ENCODE peak calls at places on chromosomes 16 and 17, in five cellular contexts. One of them, this sample, is unnamed.

GRCh38 chr17:81027591-81028505 is 7.1 kb upstream of the BAIAP2 start:
- DNase-seq in neuronal stem cell: no peak
- DNase-seq in H1: no peak
- DNase-seq in mesenchymal stem cell: no peak
- DNase-seq in trophoblast cell: no peak
- DNase-seq in this sample: no peak

GRCh38 chr17:67386965-67387551 is 10.0 kb downstream of the PITPNC1 start:
- DNase-seq in H1: no peak
- DNase-seq in neuronal stem cell: peak; percentile 57
- DNase-seq in trophoblast cell: peak; percentile 66
- DNase-seq in mesenchymal stem cell: peak; percentile 30
- DNase-seq in this sample: peak; percentile 75

GRCh38 chr16:3469736-3470135 is 25.6 kb downstream of the C16orf90 start:
- DNase-seq in mesenchymal stem cell: no peak
- DNase-seq in H1: no peak
- DNase-seq in trophoblast cell: no peak
- DNase-seq in neuronal stem cell: no peak
- DNase-seq in this sample: no peak

GRCh38 chr17:73513426-73513825 is 130.8 kb downstream of the SDK2 start:
- DNase-seq in mesenchymal stem cell: no peak
- DNase-seq in trophoblast cell: no peak
- DNase-seq in H1: no peak
- DNase-seq in neuronal stem cell: no peak
- DNase-seq in this sample: no peak

GRCh38 chr17:67610061-67610460 is 107.7 kb upstream of the NOL11 start:
- DNase-seq in mesenchymal stem cell: no peak
- DNase-seq in neuronal stem cell: no peak
- DNase-seq in trophoblast cell: no peak
- DNase-seq in H1: no peak
- DNase-seq in this sample: no peak

GRCh38 chr16:12674096-12674495 is 129.6 kb downstream of the CPPED1 start:
- DNase-seq in mesenchymal stem cell: peak; percentile 25
- DNase-seq in H1: no peak
- DNase-seq in trophoblast cell: no peak
- DNase-seq in neuronal stem cell: no peak
- DNase-seq in this sample: no peak

GRCh38 chr16:13150181-13150885 is 248.9 kb downstream of the SHISA9 start:
- DNase-seq in H1: no peak
- DNase-seq in neuronal stem cell: no peak
- DNase-seq in mesenchymal stem cell: no peak
- DNase-seq in trophoblast cell: no peak
- DNase-seq in this sample: no peak

GRCh38 chr17:29157310-29157709 is 22.9 kb downstream of the MYO18A start:
- DNase-seq in H1: no peak
- DNase-seq in neuronal stem cell: no peak
- DNase-seq in trophoblast cell: peak; percentile 53
- DNase-seq in mesenchymal stem cell: no peak
- DNase-seq in this sample: no peak

GRCh38 chr17:83124871-83125514 is 45.6 kb downstream of the METRNL start:
- DNase-seq in mesenchymal stem cell: no peak
- DNase-seq in neuronal stem cell: no peak
- DNase-seq in trophoblast cell: no peak
- DNase-seq in H1: no peak
- DNase-seq in this sample: peak; percentile 29

GRCh38 chr16:25140459-25140858 is 28.9 kb downstream of the LCMT1 start:
- DNase-seq in mesenchymal stem cell: no peak
- DNase-seq in neuronal stem cell: no peak
- DNase-seq in H1: no peak
- DNase-seq in trophoblast cell: peak; percentile 71
- DNase-seq in this sample: no peak

GRCh38 chr16:22946433-22946832 is 132.5 kb downstream of the HS3ST2 start:
- DNase-seq in H1: no peak
- DNase-seq in mesenchymal stem cell: no peak
- DNase-seq in trophoblast cell: no peak
- DNase-seq in neuronal stem cell: no peak
- DNase-seq in this sample: no peak

GRCh38 chr17:48236681-48237134 is 129.1 kb downstream of the SNX11 start:
- DNase-seq in H1: no peak
- DNase-seq in trophoblast cell: no peak
- DNase-seq in neuronal stem cell: no peak
- DNase-seq in mesenchymal stem cell: no peak
- DNase-seq in this sample: no peak

GRCh38 chr17:77735341-77736206 is 222.9 kb upstream of the TNRC6C start:
- DNase-seq in neuronal stem cell: no peak
- DNase-seq in trophoblast cell: no peak
- DNase-seq in mesenchymal stem cell: no peak
- DNase-seq in H1: no peak
- DNase-seq in this sample: peak; percentile 51

GRCh38 chr17:57154896-57155295 is 69.8 kb downstream of the AKAP1 start:
- DNase-seq in trophoblast cell: no peak
- DNase-seq in H1: no peak
- DNase-seq in neuronal stem cell: no peak
- DNase-seq in mesenchymal stem cell: no peak
- DNase-seq in this sample: no peak

GRCh38 chr17:83199500-83200201 is 120.2 kb downstream of the METRNL start:
- DNase-seq in neuronal stem cell: no peak
- DNase-seq in H1: no peak
- DNase-seq in mesenchymal stem cell: no peak
- DNase-seq in trophoblast cell: peak; percentile 26
- DNase-seq in this sample: no peak

GRCh38 chr16:22098538-22099255 is 6.4 kb downstream of the VWA3A start:
- DNase-seq in mesenchymal stem cell: peak; percentile 64
- DNase-seq in H1: no peak
- DNase-seq in trophoblast cell: peak; percentile 7
- DNase-seq in neuronal stem cell: peak; percentile 36
- DNase-seq in this sample: no peak

GRCh38 chr17:1078062-1078711 is 81.3 kb downstream of the TIMM22 start:
- DNase-seq in mesenchymal stem cell: no peak
- DNase-seq in trophoblast cell: no peak
- DNase-seq in neuronal stem cell: no peak
- DNase-seq in H1: no peak
- DNase-seq in this sample: no peak

GRCh38 chr17:77327566-77328463 is 187.0 kb downstream of the SEC14L1 start:
- DNase-seq in H1: no peak
- DNase-seq in mesenchymal stem cell: no peak
- DNase-seq in trophoblast cell: no peak
- DNase-seq in neuronal stem cell: no peak
- DNase-seq in this sample: peak; percentile 23

GRCh38 chr17:40942553-40942952 is 5.1 kb upstream of the KRT23 start:
- DNase-seq in mesenchymal stem cell: no peak
- DNase-seq in trophoblast cell: no peak
- DNase-seq in H1: no peak
- DNase-seq in neuronal stem cell: no peak
- DNase-seq in this sample: no peak

GRCh38 chr16:3220839-3221238 is 14.1 kb downstream of the ZNF200 start:
- DNase-seq in H1: no peak
- DNase-seq in trophoblast cell: no peak
- DNase-seq in neuronal stem cell: no peak
- DNase-seq in mesenchymal stem cell: no peak
- DNase-seq in this sample: no peak

GRCh38 chr16:67667817-67668494 is 1.3 kb downstream of the C16orf86 start:
- DNase-seq in trophoblast cell: peak; percentile 97
- DNase-seq in neuronal stem cell: peak; percentile 72
- DNase-seq in mesenchymal stem cell: peak; percentile 96
- DNase-seq in H1: peak; percentile 81
- DNase-seq in this sample: peak; percentile 93

GRCh38 chr17:6286239-6286638 is 148.7 kb downstream of the AIPL1 start:
- DNase-seq in neuronal stem cell: no peak
- DNase-seq in mesenchymal stem cell: no peak
- DNase-seq in trophoblast cell: no peak
- DNase-seq in H1: peak; percentile 23
- DNase-seq in this sample: peak; percentile 80

GRCh38 chr17:61926831-61927210 is 961 bp downstream of the INTS2 start:
- DNase-seq in trophoblast cell: no peak
- DNase-seq in H1: no peak
- DNase-seq in mesenchymal stem cell: peak; percentile 84
- DNase-seq in neuronal stem cell: no peak
- DNase-seq in this sample: no peak

DNA sequence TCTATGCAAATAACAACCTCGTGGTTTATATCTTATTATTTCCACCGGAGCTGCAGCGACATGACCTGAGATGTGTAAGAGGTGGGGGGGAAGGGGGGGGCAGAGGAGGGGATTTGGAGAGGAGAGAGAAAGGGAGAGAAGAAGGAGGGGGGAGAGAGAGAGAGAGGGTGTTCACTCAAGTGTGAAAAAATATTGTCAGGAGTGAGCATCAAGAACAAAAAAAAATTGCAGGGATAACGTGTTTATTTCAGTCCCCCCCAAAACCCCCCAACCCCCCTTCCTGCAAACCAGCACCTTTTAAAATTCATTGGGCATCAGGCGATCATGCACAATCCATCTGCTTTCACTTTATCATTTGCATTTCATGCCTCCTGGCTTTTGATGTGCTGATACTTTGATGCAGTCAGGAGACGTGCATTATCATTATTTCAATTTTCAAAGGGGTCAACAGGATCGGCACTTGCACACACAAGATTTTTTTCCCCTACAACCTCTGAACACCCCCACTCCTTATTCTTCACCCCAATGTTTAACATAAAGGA is 197.9 kb downstream of the AATF start:
- DNase-seq in H1: no peak
- DNase-seq in trophoblast cell: no peak
- DNase-seq in mesenchymal stem cell: no peak
- DNase-seq in neuronal stem cell: no peak
- DNase-seq in this sample: no peak
- H2BK12ac ChIP-seq in H1: no peak overlapping the region
- H2BK12ac ChIP-seq in trophoblast cell: no peak overlapping the region
- H2BK12ac ChIP-seq in mesenchymal stem cell: no peak overlapping the region
- H2BK12ac ChIP-seq in neuronal stem cell: no peak overlapping the region
- H2BK12ac ChIP-seq in this sample: no peak overlapping the region

DNA sequence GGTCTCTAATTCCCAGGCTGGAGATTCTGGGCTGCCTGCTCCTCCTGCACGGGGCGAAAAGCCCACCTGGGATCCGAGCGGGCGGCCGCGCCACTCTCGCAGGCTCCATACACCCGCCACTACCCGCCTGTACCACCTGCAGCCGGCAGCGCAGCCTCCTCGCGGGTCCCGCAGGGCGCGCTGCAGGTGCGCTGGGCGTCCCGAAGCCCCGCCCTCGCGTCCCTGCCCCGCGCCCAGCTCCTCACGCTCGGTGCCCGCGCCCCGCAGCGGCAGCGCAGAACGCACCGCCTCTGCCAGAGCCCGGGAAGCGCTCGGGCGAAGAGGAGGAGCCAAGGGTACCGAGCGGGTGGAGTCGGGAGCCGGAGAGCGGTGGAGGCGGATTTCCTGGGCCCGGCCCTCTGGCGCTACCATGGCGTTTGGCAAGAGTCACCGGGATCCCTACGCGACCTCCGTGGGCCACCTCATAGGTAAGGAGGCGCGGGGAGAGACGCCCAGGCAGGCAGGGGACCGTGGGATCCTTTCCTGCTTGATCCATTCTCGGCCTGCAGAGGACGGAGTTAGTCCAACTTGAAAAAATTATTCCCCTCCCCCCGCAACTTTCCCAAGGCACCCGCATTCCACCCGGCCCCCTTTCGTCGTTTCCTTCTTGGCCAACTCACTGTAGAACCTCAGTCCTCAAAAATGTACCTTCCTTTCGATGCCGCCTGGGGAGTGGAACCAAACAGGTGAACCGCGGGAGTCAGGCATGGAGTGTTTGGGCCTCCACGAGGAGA is at the start of gene TOM1L1:
- DNase-seq in neuronal stem cell: peak; percentile 69
- DNase-seq in mesenchymal stem cell: peak; percentile 79
- DNase-seq in trophoblast cell: peak; percentile 27
- DNase-seq in H1: peak; percentile 56
- DNase-seq in this sample: peak; percentile 94
- H3K9ac ChIP-seq in neuronal stem cell: peak within 1 kb of the TSS; percentile 53
- H3K9ac ChIP-seq in mesenchymal stem cell: peak within 1 kb of the TSS; percentile 79
- H3K9ac ChIP-seq in trophoblast cell: peak within 1 kb of the TSS; percentile 28
- H3K9ac ChIP-seq in H1: peak within 1 kb of the TSS; percentile 66
- H3K9ac ChIP-seq in this sample: peak within 1 kb of the TSS; percentile 77

GRCh38 chr17:18368948-18369347 is 5.6 kb upstream of the SHMT1 start:
- DNase-seq in H1: no peak
- DNase-seq in neuronal stem cell: no peak
- DNase-seq in trophoblast cell: peak; percentile 99
- DNase-seq in mesenchymal stem cell: no peak
- DNase-seq in this sample: no peak
- H2BK12ac ChIP-seq in H1: no peak overlapping the region
- H2BK12ac ChIP-seq in neuronal stem cell: no peak overlapping the region
- H2BK12ac ChIP-seq in trophoblast cell: no peak overlapping the region
- H2BK12ac ChIP-seq in mesenchymal stem cell: no peak overlapping the region
- H2BK12ac ChIP-seq in this sample: no peak overlapping the region

DNA sequence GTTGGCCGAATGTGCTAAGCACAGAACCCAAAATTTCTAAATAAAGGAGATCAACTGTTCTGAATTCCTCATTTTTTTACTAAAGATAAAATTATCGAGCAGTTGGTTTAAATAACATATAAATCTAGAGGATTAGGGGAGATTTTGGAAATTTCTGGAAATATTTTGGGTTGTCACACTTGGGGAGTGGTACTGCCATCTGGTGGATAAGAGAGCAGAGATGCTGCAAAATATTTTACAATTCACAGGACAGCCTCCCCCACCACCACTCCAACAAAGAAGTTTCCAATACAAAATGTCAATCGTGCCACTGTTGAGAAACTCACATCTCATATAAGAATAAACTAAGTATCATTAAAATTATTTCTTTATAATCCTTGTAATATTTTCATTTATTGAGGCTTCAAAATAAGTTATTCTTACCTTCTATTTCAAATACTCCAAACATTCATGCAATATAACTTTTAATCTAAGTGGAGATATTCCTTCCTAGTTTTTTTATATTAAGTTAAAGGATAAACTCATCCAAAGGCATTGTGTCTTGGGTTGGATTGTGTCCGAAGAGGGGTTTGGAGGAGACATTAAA is 17.0 kb upstream of the ABCA8 start:
- DNase-seq in trophoblast cell: no peak
- DNase-seq in H1: no peak
- DNase-seq in neuronal stem cell: peak; percentile 15
- DNase-seq in mesenchymal stem cell: peak; percentile 41
- DNase-seq in this sample: no peak
- H3K9ac ChIP-seq in trophoblast cell: no peak overlapping the region
- H3K9ac ChIP-seq in H1: no peak overlapping the region
- H3K9ac ChIP-seq in neuronal stem cell: no peak overlapping the region
- H3K9ac ChIP-seq in mesenchymal stem cell: peak overlapping the region; percentile 40
- H3K9ac ChIP-seq in this sample: no peak overlapping the region

DNA sequence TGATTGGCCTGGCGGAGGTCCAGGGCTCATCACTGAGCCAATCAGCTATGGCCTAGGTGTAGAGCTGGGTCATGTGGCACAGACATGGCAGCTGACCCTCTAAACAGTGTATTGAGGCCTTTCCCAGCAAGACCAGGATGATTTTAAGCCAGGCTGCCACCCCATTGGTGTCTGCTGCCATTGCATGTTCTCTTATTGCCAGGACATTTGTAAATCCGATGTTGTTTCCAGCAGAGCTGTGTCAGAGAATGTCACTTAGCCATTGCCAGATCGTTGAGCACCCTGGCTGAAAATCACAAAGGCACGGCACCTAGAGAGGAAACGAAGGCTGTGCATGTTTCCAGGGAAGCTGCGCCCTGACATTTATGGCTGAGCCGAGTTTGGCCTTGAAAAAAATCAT is 33.4 kb downstream of the RBFOX1 start:
- DNase-seq in mesenchymal stem cell: no peak
- DNase-seq in neuronal stem cell: no peak
- DNase-seq in H1: no peak
- DNase-seq in trophoblast cell: no peak
- DNase-seq in this sample: no peak
- H2BK12ac ChIP-seq in mesenchymal stem cell: no peak overlapping the region
- H2BK12ac ChIP-seq in neuronal stem cell: no peak overlapping the region
- H2BK12ac ChIP-seq in H1: no peak overlapping the region
- H2BK12ac ChIP-seq in trophoblast cell: no peak overlapping the region
- H2BK12ac ChIP-seq in this sample: no peak overlapping the region

GRCh38 chr16:586047-586644 is 3.7 kb upstream of the RAB40C start:
- DNase-seq in mesenchymal stem cell: no peak
- DNase-seq in trophoblast cell: peak; percentile 26
- DNase-seq in H1: no peak
- DNase-seq in neuronal stem cell: no peak
- DNase-seq in this sample: no peak
- H3K9ac ChIP-seq in mesenchymal stem cell: peak overlapping the region; percentile 22
- H3K9ac ChIP-seq in trophoblast cell: no peak overlapping the region
- H3K9ac ChIP-seq in H1: no peak overlapping the region
- H3K9ac ChIP-seq in neuronal stem cell: no peak overlapping the region
- H3K9ac ChIP-seq in this sample: no peak overlapping the region